ENCODE peak calls at places on chromosomes 3 and 15, in five cellular contexts. G is psoas muscle, J is GM13976, L is astrocyte of the spinal cord, M is WTC11. O is an unnamed sample.

GRCh38 chr3:171871392-171872274 is 28.5 kb downstream of the TMEM212 start:
- DNase-seq in G (no peak), J (no peak), L (peak; percentile 38), M (no peak), O (no peak)

GRCh38 chr15:90685688-90686434 is 31.3 kb upstream of the BLM start:
- DNase-seq in G (no peak), J (no peak), L (no peak), M (no peak), O (no peak)

GRCh38 chr3:29922990-29923746 is 642.3 kb downstream of the RBMS3 start:
- DNase-seq in G (no peak), J (no peak), L (peak; percentile 89), M (no peak), O (peak; percentile 68)

GRCh38 chr3:103730744-103731143 is 1295.9 kb downstream of the ZPLD1 start:
- DNase-seq in G (no peak), J (no peak), L (no peak), M (no peak), O (no peak)

GRCh38 chr3:114892880-114893279 is 254.2 kb downstream of the ZBTB20 start:
- DNase-seq in G (no peak), J (no peak), L (no peak), M (no peak), O (no peak)

GRCh38 chr15:98658831-98659699 is 10.7 kb downstream of the IGF1R start:
- DNase-seq in G (no peak), J (peak; percentile 69), L (peak; percentile 39), M (no peak), O (peak; percentile 46)

GRCh38 chr3:52526151-52526561 is 7.5 kb downstream of the NT5DC2 start:
- DNase-seq in G (peak; percentile 26), J (no peak), L (no peak), M (peak; percentile 3), O (no peak)

GRCh38 chr15:41494190-41494921 is 682 bp downstream of the ITPKA start:
- DNase-seq in G (no peak), J (peak; percentile 68), L (no peak), M (peak; percentile 67), O (no peak)

GRCh38 chr15:74951006-74951405 is 5.6 kb downstream of the RPP25 start:
- DNase-seq in G (no peak), J (no peak), L (no peak), M (no peak), O (no peak)

GRCh38 chr15:31339558-31339895 is 12.9 kb downstream of the KLF13 start:
- DNase-seq in G (no peak), J (no peak), L (no peak), M (no peak), O (no peak)

GRCh38 chr15:31341036-31341435 is 14.4 kb downstream of the KLF13 start:
- DNase-seq in G (no peak), J (no peak), L (no peak), M (no peak), O (no peak)

GRCh38 chr15:31341501-31342195 is 15.0 kb downstream of the KLF13 start:
- DNase-seq in G (no peak), J (no peak), L (no peak), M (no peak), O (no peak)

GRCh38 chr15:31340047-31340446 is 13.4 kb downstream of the KLF13 start:
- DNase-seq in G (no peak), J (no peak), L (no peak), M (no peak), O (no peak)

DNA sequence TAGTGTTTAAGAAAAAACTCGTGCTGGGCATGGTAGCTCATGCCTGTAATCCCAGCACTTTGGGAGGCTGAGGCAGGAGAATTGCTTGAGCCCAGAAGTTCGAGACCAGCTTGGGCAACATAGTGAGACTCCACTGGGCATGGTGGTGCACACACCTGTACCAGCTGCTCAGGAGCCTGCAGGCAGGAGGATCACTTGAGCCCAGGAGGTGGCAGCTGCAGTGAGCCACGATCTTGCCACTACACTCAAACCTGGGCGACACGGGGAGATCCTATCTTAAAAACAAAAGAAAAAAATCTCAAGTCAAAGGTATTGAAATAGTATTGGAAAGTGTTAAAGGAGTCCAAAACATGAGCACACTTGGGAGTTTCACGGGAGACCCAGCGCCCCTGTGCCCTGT is 14.0 kb downstream of the KLF13 start:
- DNase-seq in G (no peak), J (no peak), L (no peak), M (no peak), O (no peak)
- TF ChIP-seq CTCF in G (no peak), J (no peak), L (no peak), M (no peak), O (no peak)

DNA sequence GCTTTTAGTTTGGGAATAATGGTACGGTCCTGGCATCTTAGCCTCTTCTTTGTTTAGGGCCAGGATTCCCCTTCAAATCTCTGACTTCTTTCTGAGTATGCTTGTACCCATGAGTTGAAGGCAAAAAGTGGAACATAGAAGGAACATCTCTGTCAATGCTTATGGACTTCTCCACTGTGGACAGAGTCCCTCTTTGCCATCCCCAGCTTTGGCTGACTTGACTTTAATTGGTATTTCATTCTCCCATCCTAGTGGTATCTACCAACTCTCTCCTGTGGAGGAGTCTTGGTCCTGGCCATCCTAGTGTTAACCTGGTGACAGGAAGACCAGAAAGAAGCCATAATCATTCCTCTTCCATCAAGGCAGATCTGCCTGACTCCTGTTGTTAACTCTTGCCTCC is 66.2 kb downstream of the THSD4 start:
- DNase-seq in G (no peak), J (no peak), L (no peak), M (no peak), O (no peak)
- TF ChIP-seq CTCF in G (no peak), J (no peak), L (no peak), M (no peak), O (no peak)

DNA sequence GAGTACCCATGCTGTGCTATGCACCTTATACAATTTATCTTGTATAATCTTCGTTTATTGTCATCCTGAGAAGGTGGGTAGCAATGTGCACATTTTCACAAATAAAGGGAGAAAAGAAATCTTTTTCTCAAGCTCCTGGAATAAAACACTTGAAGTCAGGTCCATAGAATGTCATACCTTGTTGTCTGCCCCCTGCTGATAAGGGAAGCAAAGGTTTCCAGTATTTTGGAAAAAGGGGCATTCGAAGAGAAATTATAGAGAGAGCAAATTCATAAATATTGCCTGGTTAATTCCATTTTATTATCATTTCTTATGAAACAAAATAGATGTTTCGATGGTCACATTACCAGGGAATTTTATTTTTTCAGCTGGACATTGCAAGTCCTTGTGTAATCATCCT is 277.8 kb downstream of the RAP2B start:
- DNase-seq in G (no peak), J (no peak), L (no peak), M (no peak), O (no peak)
- TF ChIP-seq CTCF in G (no peak), J (no peak), L (no peak), M (no peak), O (peak; percentile 64)

GRCh38 chr3:62874398-62875102 is 666 bp downstream of the CADPS start:
- DNase-seq in G (no peak), J (peak; percentile 7), L (no peak), M (no peak), O (no peak)

GRCh38 chr3:62876064-62876463 is 848 bp upstream of the CADPS start:
- DNase-seq in G (peak; percentile 49), J (peak; percentile 13), L (peak; percentile 56), M (peak; percentile 86), O (no peak)

GRCh38 chr3:62872318-62872717 is 2.9 kb downstream of the CADPS start:
- DNase-seq in G (no peak), J (no peak), L (no peak), M (no peak), O (no peak)

GRCh38 chr3:62875103-62876002 is at the start of gene CADPS:
- DNase-seq in G (no peak), J (peak; percentile 10), L (no peak), M (peak; percentile 61), O (no peak)

DNA sequence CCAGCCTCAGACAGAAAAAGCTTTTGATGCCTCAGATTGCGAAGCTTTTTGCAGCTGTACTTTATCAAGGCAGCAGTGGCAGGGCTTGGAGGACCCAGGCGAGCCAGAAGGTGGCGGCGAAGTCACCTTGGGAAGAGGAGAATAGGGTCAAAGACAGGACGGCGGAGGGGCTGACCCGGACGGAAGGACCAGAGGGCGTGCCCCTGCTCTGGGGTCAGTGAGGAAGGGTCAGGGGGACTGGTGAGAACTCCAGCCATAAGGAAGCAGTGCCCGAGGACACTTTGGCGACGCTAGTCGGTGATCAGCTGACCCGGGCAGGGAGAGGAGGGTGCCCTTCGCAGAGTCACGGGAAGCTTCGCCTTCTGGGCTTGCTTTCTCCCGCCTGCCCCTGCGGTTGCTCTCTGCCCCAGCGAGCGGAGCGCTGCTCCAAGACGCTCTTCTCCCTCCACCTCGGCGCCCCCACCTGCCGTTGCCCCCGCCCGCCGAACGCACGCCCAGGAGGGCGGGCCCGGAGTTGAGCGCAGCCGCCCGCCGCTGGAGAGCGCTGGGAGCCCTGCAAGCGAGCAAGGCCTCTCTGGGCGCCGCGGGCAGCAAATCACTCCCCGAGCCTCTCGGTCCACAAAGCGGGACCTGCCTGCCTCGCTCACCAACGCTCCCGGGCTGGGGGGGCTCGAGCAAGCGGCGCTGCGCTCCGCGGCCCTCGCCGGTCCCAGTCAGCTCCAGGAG is 1.4 kb downstream of the CADPS start:
- DNase-seq in G (peak; percentile 46), J (peak; percentile 16), L (no peak), M (peak; percentile 89), O (no peak)
- TF ChIP-seq CTCF in G (no peak), J (no peak), L (peak; percentile 13), M (no peak), O (no peak)

GRCh38 chr3:57856675-57857074 is 100.6 kb downstream of the SLMAP start:
- DNase-seq in G (no peak), J (no peak), L (no peak), M (no peak), O (peak; percentile 13)
- TF ChIP-seq CTCF in G (no peak), J (no peak), L (peak; percentile 23), M (no peak), O (peak; percentile 62)

DNA sequence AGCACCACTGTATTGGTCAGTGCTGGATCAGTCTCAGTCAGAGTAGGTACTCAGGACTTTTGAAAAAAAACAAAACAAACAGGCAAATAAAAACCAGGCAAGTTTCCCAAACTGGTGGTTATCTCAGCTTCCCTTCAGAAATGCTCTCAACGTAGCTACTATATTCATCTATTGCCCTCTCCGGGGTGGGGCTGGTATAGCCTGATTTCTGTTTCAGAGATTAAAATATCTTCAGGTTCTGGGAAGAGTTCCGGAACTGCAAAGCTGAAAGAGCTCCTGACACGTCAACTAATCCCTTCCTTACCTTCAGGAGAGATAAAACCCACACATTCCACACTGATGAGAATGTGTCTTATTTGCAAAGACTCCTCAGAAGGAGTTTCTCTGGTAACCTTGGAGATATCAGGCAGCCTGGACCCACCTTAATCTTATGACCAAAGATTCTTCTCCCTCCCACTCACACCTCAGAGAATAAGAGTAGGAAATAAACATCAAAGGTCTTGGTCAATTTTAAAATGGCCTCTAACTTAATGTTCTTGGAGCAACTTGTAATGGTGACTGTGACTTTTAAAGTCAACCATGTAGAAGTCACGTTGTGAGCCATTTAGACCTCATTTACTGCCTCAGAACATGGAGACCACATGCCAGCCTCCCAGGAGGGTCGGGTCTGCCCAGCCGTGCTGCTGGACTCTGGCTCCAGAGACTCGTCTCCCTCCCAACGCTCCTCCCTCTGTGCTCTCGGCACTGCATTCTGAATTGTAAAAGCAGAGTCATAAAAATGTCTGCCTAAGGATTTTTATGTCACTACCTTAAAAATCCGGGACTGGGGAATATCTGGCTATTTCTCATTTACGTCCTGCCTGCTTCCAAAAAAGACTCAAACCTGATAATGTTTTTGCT is 53.8 kb downstream of the CDCP1 start:
- DNase-seq in G (no peak), J (no peak), L (peak; percentile 71), M (no peak), O (peak; percentile 88)
- TF ChIP-seq CTCF in G (no peak), J (no peak), L (no peak), M (no peak), O (peak; percentile 32)

GRCh38 chr15:29568840-29569532 is 253.3 kb downstream of the TJP1 start:
- DNase-seq in G (no peak), J (no peak), L (no peak), M (peak; percentile 53), O (no peak)
- TF ChIP-seq CTCF in G (no peak), J (no peak), L (no peak), M (no peak), O (peak; percentile 31)

GRCh38 chr3:194908972-194909371 is 223.3 kb downstream of the FAM43A start:
- DNase-seq in G (no peak), J (no peak), L (no peak), M (no peak), O (no peak)
- TF ChIP-seq CTCF in G (no peak), J (no peak), L (no peak), M (no peak), O (no peak)